ENCODE peak calls at places on chromosomes 3 and 15, in five cellular contexts. One of them, this sample, is unnamed.

GRCh38 chr3:115713247-115713646 is 89.9 kb downstream of the GAP43 start:
- DNase-seq in GM23248: peak; percentile 15
- DNase-seq in GM23338: peak; percentile 26
- DNase-seq in hepatocyte: peak; percentile 35
- DNase-seq in A673: peak; percentile 89
- DNase-seq in this sample: no peak

GRCh38 chr15:59160880-59161593 is 45.6 kb upstream of the LDHAL6B start:
- DNase-seq in A673: peak; percentile 24
- DNase-seq in GM23338: peak; percentile 79
- DNase-seq in hepatocyte: peak; percentile 28
- DNase-seq in GM23248: peak; percentile 26
- DNase-seq in this sample: peak; percentile 81

GRCh38 chr3:56864090-56864489 is 62.3 kb upstream of the ARHGEF3 start:
- DNase-seq in GM23338: no peak
- DNase-seq in GM23248: no peak
- DNase-seq in A673: no peak
- DNase-seq in hepatocyte: no peak
- DNase-seq in this sample: no peak

GRCh38 chr3:194257916-194258668 is 93.0 kb downstream of the CPN2 start:
- DNase-seq in GM23248: no peak
- DNase-seq in hepatocyte: no peak
- DNase-seq in A673: no peak
- DNase-seq in GM23338: no peak
- DNase-seq in this sample: no peak

GRCh38 chr3:137854498-137855285 is 90.6 kb downstream of the SOX14 start:
- DNase-seq in GM23248: no peak
- DNase-seq in GM23338: peak; percentile 68
- DNase-seq in A673: no peak
- DNase-seq in hepatocyte: no peak
- DNase-seq in this sample: no peak

GRCh38 chr3:143078883-143079282 is 40.7 kb upstream of the CHST2 start:
- DNase-seq in GM23248: peak; percentile 86
- DNase-seq in A673: no peak
- DNase-seq in GM23338: no peak
- DNase-seq in hepatocyte: no peak
- DNase-seq in this sample: no peak

GRCh38 chr3:41169038-41169437 is 30.3 kb upstream of the CTNNB1 start:
- DNase-seq in GM23248: peak; percentile 19
- DNase-seq in A673: no peak
- DNase-seq in GM23338: no peak
- DNase-seq in hepatocyte: peak; percentile 18
- DNase-seq in this sample: no peak

GRCh38 chr3:64889991-64890390 is 202.2 kb upstream of the ADAMTS9 start:
- DNase-seq in hepatocyte: no peak
- DNase-seq in GM23338: peak; percentile 11
- DNase-seq in GM23248: no peak
- DNase-seq in A673: no peak
- DNase-seq in this sample: no peak

GRCh38 chr3:126781889-126782491 is 78.0 kb downstream of the CHCHD6 start:
- DNase-seq in A673: peak; percentile 80
- DNase-seq in hepatocyte: peak; percentile 38
- DNase-seq in GM23338: no peak
- DNase-seq in GM23248: peak; percentile 88
- DNase-seq in this sample: no peak

GRCh38 chr15:79948095-79948695 is 22.8 kb downstream of the BCL2A1 start:
- DNase-seq in GM23338: no peak
- DNase-seq in GM23248: no peak
- DNase-seq in hepatocyte: peak; percentile 34
- DNase-seq in A673: no peak
- DNase-seq in this sample: no peak

GRCh38 chr3:65146149-65146548 is 458.3 kb upstream of the ADAMTS9 start:
- DNase-seq in GM23338: peak; percentile 86
- DNase-seq in A673: peak; percentile 0
- DNase-seq in GM23248: peak; percentile 25
- DNase-seq in hepatocyte: peak; percentile 75
- DNase-seq in this sample: peak; percentile 31

GRCh38 chr15:92832992-92833438 is 67.1 kb upstream of the CHD2 start:
- DNase-seq in A673: no peak
- DNase-seq in GM23248: peak; percentile 46
- DNase-seq in hepatocyte: no peak
- DNase-seq in GM23338: no peak
- DNase-seq in this sample: no peak

GRCh38 chr15:74398183-74398582 is 30.7 kb upstream of the CYP11A1 start:
- DNase-seq in GM23248: no peak
- DNase-seq in hepatocyte: no peak
- DNase-seq in GM23338: no peak
- DNase-seq in A673: no peak
- DNase-seq in this sample: no peak

GRCh38 chr3:196186661-196187573 is 24.3 kb downstream of the ZDHHC19 start:
- DNase-seq in A673: no peak
- DNase-seq in GM23248: no peak
- DNase-seq in hepatocyte: no peak
- DNase-seq in GM23338: peak; percentile 94
- DNase-seq in this sample: peak; percentile 44

GRCh38 chr3:186569779-186570095 is 783 bp upstream of the DNAJB11 start:
- DNase-seq in hepatocyte: no peak
- DNase-seq in GM23338: no peak
- DNase-seq in A673: no peak
- DNase-seq in GM23248: no peak
- DNase-seq in this sample: no peak

GRCh38 chr15:77532067-77532710 is 100.5 kb downstream of the LINGO1 start:
- DNase-seq in GM23248: no peak
- DNase-seq in hepatocyte: no peak
- DNase-seq in A673: no peak
- DNase-seq in GM23338: no peak
- DNase-seq in this sample: no peak

GRCh38 chr15:92524161-92524560 is 130.5 kb downstream of the ST8SIA2 start:
- DNase-seq in GM23338: no peak
- DNase-seq in GM23248: no peak
- DNase-seq in A673: no peak
- DNase-seq in hepatocyte: no peak
- DNase-seq in this sample: no peak

GRCh38 chr3:139654637-139655365 is 23.0 kb downstream of the NMNAT3 start:
- DNase-seq in hepatocyte: peak; percentile 66
- DNase-seq in GM23248: no peak
- DNase-seq in GM23338: no peak
- DNase-seq in A673: no peak
- DNase-seq in this sample: no peak

GRCh38 chr3:195004512-195005250 is 266.3 kb downstream of the XXYLT1 start:
- DNase-seq in GM23338: no peak
- DNase-seq in hepatocyte: no peak
- DNase-seq in GM23248: no peak
- DNase-seq in A673: no peak
- DNase-seq in this sample: no peak

GRCh38 chr3:139346771-139347170 is 3.0 kb downstream of the MRPS22 start:
- DNase-seq in GM23248: no peak
- DNase-seq in A673: no peak
- DNase-seq in GM23338: no peak
- DNase-seq in hepatocyte: no peak
- DNase-seq in this sample: no peak

GRCh38 chr3:184168363-184169120 is 6.1 kb upstream of the AP2M1 start:
- DNase-seq in hepatocyte: no peak
- DNase-seq in GM23248: peak; percentile 90
- DNase-seq in GM23338: no peak
- DNase-seq in A673: no peak
- DNase-seq in this sample: no peak

GRCh38 chr3:10697918-10698317 is 118.1 kb upstream of the SLC6A11 start:
- DNase-seq in hepatocyte: no peak
- DNase-seq in GM23248: no peak
- DNase-seq in GM23338: peak; percentile 49
- DNase-seq in A673: peak; percentile 13
- DNase-seq in this sample: no peak

GRCh38 chr15:85044251-85044853 is 62.7 kb downstream of the PDE8A start:
- DNase-seq in GM23248: peak; percentile 83
- DNase-seq in hepatocyte: peak; percentile 74
- DNase-seq in GM23338: peak; percentile 82
- DNase-seq in A673: peak; percentile 77
- DNase-seq in this sample: peak; percentile 46

GRCh38 chr15:44087578-44088190 is 107.4 kb downstream of the FRMD5 start:
- DNase-seq in GM23338: no peak
- DNase-seq in GM23248: peak; percentile 91
- DNase-seq in A673: peak; percentile 58
- DNase-seq in hepatocyte: peak; percentile 45
- DNase-seq in this sample: no peak

GRCh38 chr3:123652346-123652984 is 67.6 kb upstream of the HACD2 start:
- DNase-seq in GM23248: peak; percentile 88
- DNase-seq in A673: peak; percentile 78
- DNase-seq in hepatocyte: peak; percentile 89
- DNase-seq in GM23338: peak; percentile 88
- DNase-seq in this sample: peak; percentile 44

GRCh38 chr3:9296241-9296640 is 46.8 kb upstream of the SRGAP3 start:
- DNase-seq in GM23248: no peak
- DNase-seq in hepatocyte: no peak
- DNase-seq in A673: no peak
- DNase-seq in GM23338: no peak
- DNase-seq in this sample: no peak

GRCh38 chr3:9291991-9292390 is 42.5 kb upstream of the SRGAP3 start:
- DNase-seq in GM23248: peak; percentile 73
- DNase-seq in hepatocyte: no peak
- DNase-seq in A673: no peak
- DNase-seq in GM23338: peak; percentile 22
- DNase-seq in this sample: no peak

GRCh38 chr3:9295007-9295406 is 45.6 kb upstream of the SRGAP3 start:
- DNase-seq in GM23338: no peak
- DNase-seq in A673: no peak
- DNase-seq in hepatocyte: no peak
- DNase-seq in GM23248: no peak
- DNase-seq in this sample: no peak

GRCh38 chr3:9293066-9293465 is 43.6 kb upstream of the SRGAP3 start:
- DNase-seq in GM23248: peak; percentile 19
- DNase-seq in A673: no peak
- DNase-seq in hepatocyte: no peak
- DNase-seq in GM23338: no peak
- DNase-seq in this sample: no peak

GRCh38 chr3:9290556-9290955 is 41.1 kb upstream of the SRGAP3 start:
- DNase-seq in GM23338: no peak
- DNase-seq in hepatocyte: no peak
- DNase-seq in GM23248: no peak
- DNase-seq in A673: no peak
- DNase-seq in this sample: no peak
- H3K27ac ChIP-seq in GM23338: no peak overlapping the region
- H3K27ac ChIP-seq in hepatocyte: no peak overlapping the region
- H3K27ac ChIP-seq in GM23248: no peak overlapping the region
- H3K27ac ChIP-seq in A673: no peak overlapping the region
- H3K27ac ChIP-seq in this sample: no peak overlapping the region

DNA sequence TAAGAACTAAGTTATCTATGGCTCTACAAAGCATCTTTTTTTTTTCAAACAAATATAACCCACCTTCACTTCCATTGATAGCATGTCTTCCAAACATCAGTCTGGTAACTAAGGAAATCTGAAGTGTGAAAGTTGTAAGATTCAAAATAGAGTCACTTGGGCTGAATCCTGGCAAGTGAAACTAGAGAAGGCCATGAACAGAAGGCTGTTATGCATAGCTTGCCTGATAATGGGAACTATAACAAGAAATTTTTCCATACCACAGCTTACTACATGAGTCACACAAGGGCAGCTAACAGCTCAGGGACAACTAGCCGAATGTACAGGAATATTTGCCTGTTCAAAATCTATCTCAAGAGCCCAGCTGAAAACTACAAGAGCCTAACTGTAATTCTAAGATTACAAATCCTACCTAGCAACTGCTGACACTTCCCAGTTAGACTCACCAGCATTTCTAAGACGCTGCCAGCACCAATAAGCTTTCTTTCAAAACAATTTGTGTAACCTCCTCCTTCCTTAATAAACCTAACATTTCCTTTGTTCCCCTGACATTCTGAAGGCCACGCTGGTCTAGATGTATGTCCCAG is 1066.5 kb downstream of the PLOD2 start:
- DNase-seq in hepatocyte: peak; percentile 73
- DNase-seq in GM23338: peak; percentile 76
- DNase-seq in GM23248: peak; percentile 60
- DNase-seq in A673: peak; percentile 48
- DNase-seq in this sample: peak; percentile 8
- TF ChIP-seq EZH2 in hepatocyte: no peak
- TF ChIP-seq EZH2 in GM23338: no peak
- TF ChIP-seq EZH2 in GM23248: no peak
- TF ChIP-seq EZH2 in A673: no peak
- TF ChIP-seq EZH2 in this sample: no peak

DNA sequence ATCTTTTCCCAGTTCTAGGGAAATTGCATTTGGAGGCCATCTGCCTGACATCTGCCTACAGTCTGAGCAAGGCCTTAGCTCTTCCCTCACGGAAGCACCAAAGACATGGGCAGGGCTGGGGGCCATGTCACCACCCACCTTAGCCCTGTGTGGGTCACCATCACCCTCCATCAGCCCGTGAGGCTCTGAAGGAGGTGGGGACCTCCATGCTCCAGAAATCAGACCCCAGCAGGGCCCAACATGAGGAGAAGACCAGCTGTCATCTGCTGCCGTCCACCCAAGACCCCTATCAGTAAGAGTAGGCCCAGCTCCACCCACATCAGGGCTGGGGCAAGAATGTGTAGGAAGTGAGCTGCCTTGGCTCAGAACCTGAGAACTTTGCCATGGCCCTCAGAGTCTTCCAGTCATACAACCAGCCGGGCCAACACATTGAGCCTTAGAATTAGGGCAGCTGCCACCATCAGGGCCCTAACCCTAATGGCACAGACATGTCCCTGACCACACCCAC is 1.9 kb downstream of the TMIE start:
- DNase-seq in GM23248: no peak
- DNase-seq in A673: no peak
- DNase-seq in hepatocyte: no peak
- DNase-seq in GM23338: no peak
- DNase-seq in this sample: no peak
- H3K27ac ChIP-seq in GM23248: no peak overlapping the region
- H3K27ac ChIP-seq in A673: no peak overlapping the region
- H3K27ac ChIP-seq in hepatocyte: no peak overlapping the region
- H3K27ac ChIP-seq in GM23338: no peak overlapping the region
- H3K27ac ChIP-seq in this sample: no peak overlapping the region

DNA sequence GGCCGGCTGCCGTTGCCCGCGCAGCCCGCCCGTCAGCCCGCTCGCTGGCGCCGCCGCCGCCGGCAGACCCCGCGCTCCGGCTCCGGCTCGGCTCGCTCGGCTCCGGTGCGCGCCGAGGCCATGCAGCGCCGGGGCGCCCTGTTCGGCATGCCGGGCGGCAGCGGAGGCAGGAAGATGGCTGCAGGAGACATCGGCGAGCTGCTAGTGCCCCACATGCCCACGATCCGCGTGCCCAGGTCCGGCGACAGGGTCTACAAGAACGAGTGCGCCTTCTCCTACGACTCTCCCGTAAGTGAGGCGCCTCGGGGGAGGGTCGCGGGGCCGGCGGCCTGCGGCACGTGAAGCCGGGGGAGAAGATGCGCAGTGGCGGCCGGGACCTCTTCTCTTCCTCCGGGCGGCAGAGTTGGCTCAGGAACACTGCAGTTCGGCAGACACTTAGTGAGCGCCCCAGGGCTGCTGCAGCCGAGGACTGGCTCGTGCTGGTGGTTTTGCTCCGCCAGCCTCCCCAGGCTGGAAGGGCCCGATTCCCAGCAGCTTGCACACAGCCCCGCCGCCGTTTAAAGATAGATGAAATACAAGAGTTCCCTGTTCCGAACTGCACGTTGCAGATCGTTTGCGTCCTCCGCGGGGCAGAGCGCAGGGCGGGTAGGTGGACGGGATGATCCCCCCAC is 401 bp downstream of the USP13 start:
- DNase-seq in hepatocyte: peak; percentile 85
- DNase-seq in GM23248: peak; percentile 92
- DNase-seq in GM23338: peak; percentile 79
- DNase-seq in A673: peak; percentile 89
- DNase-seq in this sample: peak; percentile 84
- TF ChIP-seq EZH2 in hepatocyte: no peak
- TF ChIP-seq EZH2 in GM23248: no peak
- TF ChIP-seq EZH2 in GM23338: no peak
- TF ChIP-seq EZH2 in A673: no peak
- TF ChIP-seq EZH2 in this sample: no peak